ENCODE peak calls at places on chromosomes 16 and 17, in eight cellular contexts. X is left cardiac atrium, I is pancreas, W is fibroblast of the aortic adventitia, L is GM20000, J is occipital lobe, F is mesothelial cell of epicardium, M is GM23338. C is an unnamed sample.

GRCh38 chr17:49741009-49741691 is 22.8 kb downstream of the FAM117A start:
- DNase-seq in I (no peak), W (peak), J (no peak), F (no peak), M (no peak), X (no peak), L (peak), C (no peak)

GRCh38 chr16:81738831-81739496 is 40.1 kb upstream of the PLCG2 start:
- DNase-seq in X (peak), L (no peak), F (no peak), W (no peak), M (no peak), I (no peak), J (peak), C (peak)

GRCh38 chr17:80826955-80827645 is 164.5 kb upstream of the CHMP6 start:
- DNase-seq in F (no peak), W (peak), I (no peak), J (peak), M (no peak), L (no peak), X (peak), C (peak)

GRCh38 chr17:31387438-31387837 is 4.0 kb upstream of the RAB11FIP4 start:
- DNase-seq in W (no peak), F (no peak), J (no peak), M (no peak), X (no peak), L (no peak), I (no peak), C (no peak)

GRCh38 chr17:76076765-76077581 is 2.0 kb upstream of the ZACN start:
- DNase-seq in X (no peak), M (peak), L (peak), W (no peak), I (no peak), F (no peak), J (no peak), C (no peak)

GRCh38 chr17:4539025-4539424 is 16.2 kb downstream of the MYBBP1A start:
- DNase-seq in W (no peak), J (no peak), M (no peak), X (no peak), F (no peak), I (no peak), L (no peak), C (no peak)

GRCh38 chr16:65965632-65966031 is 400.9 kb upstream of the CDH5 start:
- DNase-seq in F (no peak), J (no peak), X (no peak), M (no peak), W (no peak), I (no peak), L (no peak), C (no peak)

GRCh38 chr16:28165549-28166046 is 46.2 kb downstream of the XPO6 start:
- DNase-seq in X (no peak), J (no peak), L (no peak), W (no peak), F (no peak), I (no peak), M (no peak), C (no peak)

GRCh38 chr17:236641-237405 is 55.4 kb upstream of the DOC2B start:
- DNase-seq in I (no peak), F (no peak), X (peak), M (no peak), W (no peak), L (no peak), J (no peak), C (peak)

GRCh38 chr16:50667497-50668367 is 13.4 kb downstream of the SNX20 start:
- DNase-seq in W (no peak), F (no peak), J (no peak), I (no peak), X (no peak), L (no peak), M (no peak), C (no peak)

GRCh38 chr17:39867891-39868553 is at the start of gene ZPBP2:
- DNase-seq in J (no peak), W (no peak), L (no peak), X (no peak), M (peak), I (no peak), F (no peak), C (no peak)

GRCh38 chr17:40564883-40565744 is at the start of gene CCR7:
- DNase-seq in W (no peak), X (peak), M (no peak), L (peak), J (no peak), I (no peak), F (peak), C (peak)

GRCh38 chr17:79760197-79760906 is 17.6 kb upstream of the CBX2 start:
- DNase-seq in W (no peak), J (no peak), F (no peak), I (no peak), X (no peak), M (no peak), L (no peak), C (peak)

GRCh38 chr17:46950997-46951621 is 27.9 kb downstream of the RPRML start:
- DNase-seq in X (no peak), M (no peak), I (no peak), W (no peak), L (no peak), F (no peak), J (peak), C (peak)

GRCh38 chr17:7852919-7853692 is 1.8 kb upstream of the TMEM88 start:
- DNase-seq in X (peak), W (no peak), I (peak), J (no peak), M (peak), F (no peak), L (no peak), C (peak)

GRCh38 chr16:63617047-63617989 is 1504.5 kb downstream of the CDH11 start:
- DNase-seq in W (no peak), X (no peak), J (no peak), I (peak), L (no peak), F (no peak), M (peak), C (no peak)

GRCh38 chr17:41655611-41656111 is 31.3 kb upstream of the KRT17 start:
- DNase-seq in X (no peak), W (no peak), M (peak), F (no peak), J (no peak), I (peak), L (no peak), C (no peak)

GRCh38 chr16:813204-813915 is 12.8 kb upstream of the GNG13 start:
- DNase-seq in F (no peak), I (no peak), M (peak), X (peak), J (no peak), L (peak), W (peak), C (peak)

GRCh38 chr17:48483004-48483403 is 47.8 kb downstream of the HOXB1 start:
- DNase-seq in J (no peak), M (no peak), L (no peak), X (no peak), F (no peak), W (no peak), I (no peak), C (no peak)

GRCh38 chr17:76208120-76208519 is 32.2 kb downstream of the RNF157 start:
- DNase-seq in X (no peak), W (no peak), L (peak), J (no peak), F (no peak), M (no peak), I (no peak), C (no peak)

GRCh38 chr16:10776280-10776679 is 32.6 kb downstream of the NUBP1 start:
- DNase-seq in F (no peak), J (no peak), X (no peak), M (no peak), L (peak), W (no peak), I (no peak), C (no peak)

GRCh38 chr17:42016411-42016831 is 818 bp downstream of the DNAJC7 start:
- DNase-seq in W (peak), L (peak), I (no peak), M (no peak), F (no peak), X (no peak), J (no peak), C (no peak)

GRCh38 chr17:10251212-10251948 is 53.0 kb upstream of the GAS7 start:
- DNase-seq in J (no peak), M (no peak), F (no peak), X (no peak), W (no peak), I (no peak), L (peak), C (no peak)

GRCh38 chr17:37438141-37438540 is 31.5 kb downstream of the TADA2A start:
- DNase-seq in X (no peak), J (no peak), L (no peak), W (no peak), M (peak), F (no peak), I (no peak), C (no peak)

GRCh38 chr17:8823279-8823678 is 24.1 kb upstream of the MFSD6L start:
- DNase-seq in J (no peak), M (no peak), X (no peak), L (no peak), W (no peak), F (no peak), I (no peak), C (no peak)

GRCh38 chr16:24152826-24153225 is 103.3 kb upstream of the CACNG3 start:
- DNase-seq in I (no peak), F (no peak), W (no peak), X (no peak), J (no peak), L (no peak), M (no peak), C (no peak)

C was measured in posterior vena cava.